ENCODE peak calls at places on chromosomes 5 and 9, in six cellular contexts. B is heart left ventricle, W is lower lobe of right lung, A is Peyer's patch, T is hepatocyte, K is mammary epithelial cell. Q is an unnamed sample.

GRCh38 chr5:61732796-61733195 is 400.7 kb downstream of the ZSWIM6 start:
- DNase-seq in B (no peak), W (no peak), K (no peak), A (no peak), T (no peak), Q (no peak)

GRCh38 chr9:31839273-31839672 is 545.2 kb upstream of the ACO1 start:
- DNase-seq in B (no peak), T (peak; percentile 34), W (no peak), A (no peak), K (no peak), Q (no peak)

GRCh38 chr5:7850241-7850532 is 746 bp downstream of the CFAP90 start:
- DNase-seq in W (no peak), A (no peak), B (no peak), T (peak; percentile 40), K (no peak), Q (no peak)

GRCh38 chr5:159705948-159706347 is 210.3 kb upstream of the ADRA1B start:
- DNase-seq in B (no peak), K (no peak), A (no peak), W (no peak), T (no peak), Q (no peak)

GRCh38 chr5:115419794-115420585 is 123.5 kb upstream of the CCDC112 start:
- DNase-seq in T (peak; percentile 60), A (no peak), K (peak; percentile 88), B (no peak), W (no peak), Q (no peak)

GRCh38 chr9:17859228-17859627 is 280.4 kb downstream of the SH3GL2 start:
- DNase-seq in W (no peak), B (no peak), T (no peak), A (no peak), K (no peak), Q (no peak)

GRCh38 chr5:105663671-105664070 is 2007.1 kb downstream of the EFNA5 start:
- DNase-seq in B (no peak), K (no peak), A (no peak), T (no peak), W (no peak), Q (no peak)

GRCh38 chr5:30832519-30832918 is 361.0 kb upstream of the CDH6 start:
- DNase-seq in B (peak; percentile 19), W (no peak), K (no peak), A (no peak), T (no peak), Q (no peak)

GRCh38 chr9:125632321-125633115 is 74.5 kb downstream of the MAPKAP1 start:
- DNase-seq in A (peak; percentile 79), T (peak; percentile 51), W (no peak), K (peak; percentile 85), B (no peak), Q (no peak)

GRCh38 chr5:98771389-98772109 is 1.9 kb upstream of the RGMB start:
- DNase-seq in K (peak; percentile 73), B (no peak), T (peak; percentile 92), A (peak; percentile 87), W (no peak), Q (peak; percentile 73)

GRCh38 chr9:123360161-123361085 is 4.4 kb downstream of the CRB2 start:
- DNase-seq in A (peak; percentile 82), W (peak; percentile 69), K (no peak), T (peak; percentile 92), B (no peak), Q (peak; percentile 100)

GRCh38 chr5:73199671-73200070 is 26.7 kb downstream of the TMEM174 start:
- DNase-seq in W (no peak), K (no peak), T (no peak), A (no peak), B (no peak), Q (no peak)

GRCh38 chr5:82222597-82223574 is 55.3 kb downstream of the RPS23 start:
- DNase-seq in K (peak; percentile 71), A (no peak), B (no peak), T (no peak), W (no peak), Q (no peak)

GRCh38 chr5:74054139-74054538 is 428.1 kb downstream of the ARHGEF28 start:
- DNase-seq in W (no peak), T (no peak), K (no peak), A (no peak), B (no peak), Q (peak; percentile 19)

GRCh38 chr5:177371705-177372533 is 12.3 kb upstream of the SLC34A1 start:
- DNase-seq in A (no peak), K (no peak), T (no peak), B (no peak), W (no peak), Q (no peak)

GRCh38 chr5:72815580-72816296 is 723 bp upstream of the TNPO1 start:
- DNase-seq in T (no peak), B (no peak), A (no peak), K (no peak), W (no peak), Q (no peak)

GRCh38 chr5:110333384-110333783 is 393.1 kb downstream of the TMEM232 start:
- DNase-seq in A (no peak), K (no peak), W (no peak), T (peak; percentile 29), B (no peak), Q (peak; percentile 60)

GRCh38 chr9:132784286-132784820 is 93.7 kb downstream of the AK8 start:
- DNase-seq in W (no peak), B (no peak), A (no peak), K (no peak), T (no peak), Q (no peak)

GRCh38 chr5:45372629-45373028 is 323.6 kb downstream of the HCN1 start:
- DNase-seq in K (no peak), B (no peak), T (no peak), A (no peak), W (no peak), Q (no peak)

GRCh38 chr9:135552021-135552697 is 6.2 kb downstream of the OBP2A start:
- DNase-seq in K (no peak), A (peak; percentile 31), B (no peak), W (no peak), T (no peak), Q (no peak)

GRCh38 chr9:75001719-75002421 is 26.2 kb downstream of the CARNMT1 start:
- DNase-seq in K (peak; percentile 58), B (no peak), A (no peak), W (no peak), T (peak; percentile 93), Q (no peak)

GRCh38 chr5:20959347-20959746 is 971.3 kb upstream of the CDH18 start:
- DNase-seq in K (no peak), B (no peak), W (no peak), A (no peak), T (no peak), Q (no peak)

GRCh38 chr5:125189451-125190051 is 443.1 kb upstream of the ZNF608 start:
- DNase-seq in W (no peak), K (peak; percentile 34), A (no peak), B (no peak), T (no peak), Q (no peak)

GRCh38 chr5:167205881-167206280 is 1085.6 kb upstream of the WWC1 start:
- DNase-seq in T (no peak), B (no peak), W (no peak), A (no peak), K (no peak), Q (no peak)

GRCh38 chr5:144156767-144157171 is 13.7 kb downstream of the YIPF5 start:
- DNase-seq in T (no peak), B (no peak), W (no peak), A (no peak), K (no peak), Q (no peak)

GRCh38 chr5:1515921-1516571 is 7.7 kb downstream of the LPCAT1 start:
- DNase-seq in W (no peak), A (peak; percentile 49), K (peak; percentile 89), B (peak; percentile 5), T (peak; percentile 68), Q (peak; percentile 6)

GRCh38 chr5:100676807-100677631 is 141.8 kb downstream of the FAM174A start:
- DNase-seq in B (no peak), W (no peak), T (no peak), A (no peak), K (no peak), Q (no peak)

GRCh38 chr9:133931059-133931458 is 61.1 kb downstream of the VAV2 start:
- DNase-seq in W (no peak), T (no peak), B (no peak), K (no peak), A (no peak), Q (no peak)

GRCh38 chr5:8788246-8788645 is 757.6 kb downstream of the SEMA5A start:
- DNase-seq in T (no peak), W (no peak), K (peak; percentile 57), A (no peak), B (no peak), Q (no peak)

GRCh38 chr5:65126192-65126591 is 355.5 kb downstream of the ADAMTS6 start:
- DNase-seq in W (no peak), B (peak; percentile 49), K (no peak), T (no peak), A (no peak), Q (no peak)

GRCh38 chr9:21933865-21934264 is 60.3 kb downstream of the CDKN2A start:
- DNase-seq in A (no peak), K (peak; percentile 55), W (no peak), B (no peak), T (no peak), Q (no peak)

GRCh38 chr9:69898714-69899209 is 78.1 kb downstream of the CFAP95 start:
- DNase-seq in B (no peak), T (no peak), A (no peak), W (no peak), K (peak; percentile 89), Q (no peak)

GRCh38 chr9:6243746-6244145 is 28.1 kb downstream of the IL33 start:
- DNase-seq in B (no peak), W (no peak), T (peak; percentile 24), K (peak; percentile 84), A (no peak), Q (no peak)

GRCh38 chr9:88072831-88073365 is 65.4 kb downstream of the SPATA31C2 start:
- DNase-seq in W (no peak), B (no peak), K (peak; percentile 47), T (no peak), A (no peak), Q (no peak)
- H3K27ac ChIP-seq in W (no peak overlapping the region), B (no peak overlapping the region), K (no peak overlapping the region), T (no peak overlapping the region), A (no peak overlapping the region), Q (no peak overlapping the region)

DNA sequence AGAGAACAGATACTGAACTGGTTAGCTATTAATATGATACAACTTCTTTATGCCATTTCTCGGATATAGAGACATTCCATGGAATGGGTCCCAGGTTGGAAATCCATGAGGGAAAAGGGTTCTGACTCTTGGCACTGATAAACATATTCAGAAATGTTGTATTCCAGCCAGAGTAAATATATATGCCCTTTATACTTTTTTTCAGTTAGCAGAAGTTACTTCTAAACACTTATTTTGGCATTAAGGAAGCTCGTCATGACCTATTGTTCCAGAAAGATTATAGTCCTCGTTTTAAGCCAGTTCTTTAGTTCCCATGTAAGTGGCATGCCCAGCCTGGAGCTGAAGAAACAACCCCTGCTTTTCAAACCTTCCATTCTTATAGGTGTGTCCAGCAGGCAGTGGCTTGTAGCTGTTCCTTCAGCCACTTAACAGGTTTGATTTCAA is 181.6 kb downstream of the CD180 start:
- DNase-seq in W (no peak), B (peak; percentile 16), A (no peak), K (peak; percentile 54), T (no peak), Q (no peak)
- H3K4me3 ChIP-seq in W (peak overlapping the region; percentile 42), B (peak overlapping the region; percentile 50), A (peak overlapping the region; percentile 15), K (peak overlapping the region; percentile 41), T (no peak overlapping the region), Q (no peak overlapping the region)

GRCh38 chr5:6574537-6574936 is 58.3 kb downstream of the NSUN2 start:
- DNase-seq in T (no peak), K (no peak), W (no peak), B (no peak), A (no peak), Q (no peak)
- H3K27ac ChIP-seq in T (no peak overlapping the region), K (no peak overlapping the region), W (no peak overlapping the region), B (no peak overlapping the region), A (no peak overlapping the region), Q (no peak overlapping the region)

GRCh38 chr9:87944687-87945086 is 26.9 kb downstream of the SPATA31C1 start:
- DNase-seq in B (no peak), A (no peak), W (no peak), K (no peak), T (no peak), Q (no peak)
- H3K4me3 ChIP-seq in B (no peak overlapping the region), A (no peak overlapping the region), W (no peak overlapping the region), K (no peak overlapping the region), T (no peak overlapping the region), Q (no peak overlapping the region)

Q was measured in WERI-Rb-1.